ENCODE peak calls at places on chromosome 13, in seven cellular contexts. Z is osteocyte, O is NCI-H446 treated with DMSO at 0.1 percent for 48 hours, G is choroid plexus epithelial cell, M is neural progenitor cell, W is fibroblast of pulmonary artery, D is cardiac fibroblast. U is an unnamed sample.

GRCh38 chr13:109787135-109787954 is 962 bp upstream of the IRS2 start:
- DNase-seq in O (no peak), W (peak; percentile 46), M (peak; percentile 84), Z (no peak), G (peak; percentile 61), D (peak; percentile 48), U (peak; percentile 64)

GRCh38 chr13:99003851-99004471 is 26.1 kb upstream of the DOCK9 start:
- DNase-seq in M (no peak), W (no peak), O (no peak), Z (no peak), G (no peak), D (no peak), U (no peak)

GRCh38 chr13:42548731-42549554 is 25.0 kb upstream of the TNFSF11 start:
- DNase-seq in D (peak; percentile 47), O (no peak), Z (no peak), G (peak; percentile 93), W (peak; percentile 45), M (no peak), U (peak; percentile 85)

GRCh38 chr13:27304611-27305010 is 34.0 kb downstream of the RASL11A start:
- DNase-seq in O (no peak), W (no peak), G (no peak), D (no peak), Z (no peak), M (no peak), U (no peak)

GRCh38 chr13:113545455-113545930 is 39.1 kb upstream of the TFDP1 start:
- DNase-seq in W (no peak), Z (no peak), D (peak; percentile 29), O (no peak), M (no peak), G (peak; percentile 59), U (peak; percentile 50)

GRCh38 chr13:87122551-87122950 is 548.6 kb upstream of the SLITRK5 start:
- DNase-seq in O (no peak), D (no peak), G (peak; percentile 64), W (peak; percentile 8), Z (no peak), M (no peak), U (peak; percentile 79)

GRCh38 chr13:62747629-62748028 is 1332.0 kb upstream of the PCDH20 start:
- DNase-seq in G (peak; percentile 8), W (no peak), D (no peak), O (no peak), M (no peak), Z (no peak), U (no peak)

GRCh38 chr13:110914293-110915056 is 394 bp downstream of the ANKRD10 start:
- DNase-seq in G (peak; percentile 76), D (peak; percentile 80), W (peak; percentile 76), Z (peak; percentile 88), M (peak; percentile 90), O (no peak), U (peak; percentile 75)

GRCh38 chr13:32212420-32212819 is 102.7 kb downstream of the ZAR1L start:
- DNase-seq in W (peak; percentile 67), Z (no peak), D (peak; percentile 72), G (peak; percentile 78), O (no peak), M (no peak), U (peak; percentile 87)

U was measured in iris pigment epithelial cell.